ENCODE peak calls at places on chromosomes 13 and 19, in nine cellular contexts. H is testis; S is Caco-2; E is transverse colon; J is thyroid gland; L is colonic mucosa; T is cardiac muscle cell; Q is small intestine; X is CD4-positive, CD25-positive, alpha-beta regulatory T cell. I is an unnamed sample.

GRCh38 chr13:30751183-30751933 is 16.0 kb downstream of the ALOX5AP start:
- DNase-seq in E (no peak), T (no peak), S (no peak), L (no peak), Q (no peak), H (no peak), J (no peak), X (no peak), I (no peak)

GRCh38 chr19:50933640-50934039 is 19.2 kb downstream of the KLK5 start:
- DNase-seq in X (no peak), H (no peak), E (no peak), J (no peak), S (no peak), L (no peak), Q (no peak), T (peak; percentile 35), I (no peak)

GRCh38 chr13:88429862-88430261 is 758.7 kb downstream of the SLITRK5 start:
- DNase-seq in L (no peak), X (no peak), H (no peak), Q (no peak), J (no peak), E (no peak), T (no peak), S (no peak), I (no peak)

GRCh38 chr19:16899566-16900075 is 10.8 kb downstream of the F2RL3 start:
- DNase-seq in E (peak; percentile 58), T (peak; percentile 45), L (peak; percentile 40), J (no peak), X (no peak), S (no peak), H (peak; percentile 70), Q (peak; percentile 16), I (peak; percentile 59)

GRCh38 chr13:44273991-44274810 is 99.4 kb upstream of the SERP2 start:
- DNase-seq in T (peak; percentile 52), H (no peak), J (no peak), S (no peak), Q (peak; percentile 88), X (peak; percentile 84), E (no peak), L (no peak), I (peak; percentile 67)

GRCh38 chr13:51935326-51936171 is 73.8 kb downstream of the CCDC70 start:
- DNase-seq in J (peak; percentile 8), X (no peak), H (peak; percentile 27), S (peak; percentile 47), Q (peak; percentile 52), E (peak; percentile 54), T (peak; percentile 20), L (peak; percentile 52), I (peak; percentile 14)

GRCh38 chr13:50126378-50127016 is 111.3 kb downstream of the KCNRG start:
- DNase-seq in E (peak; percentile 53), T (peak; percentile 52), X (peak; percentile 8), L (peak; percentile 46), H (no peak), Q (no peak), J (no peak), S (no peak), I (peak; percentile 87)

GRCh38 chr19:47239610-47240296 is 8.8 kb upstream of the BBC3 start:
- DNase-seq in H (peak; percentile 66), Q (no peak), L (no peak), J (peak; percentile 27), E (peak; percentile 59), S (no peak), T (peak; percentile 65), X (peak; percentile 65), I (no peak)

GRCh38 chr13:45422731-45423130 is 4.6 kb upstream of the SLC25A30 start:
- DNase-seq in H (no peak), T (no peak), L (no peak), Q (no peak), E (no peak), S (no peak), J (no peak), X (no peak), I (no peak)

GRCh38 chr13:30810261-30810701 is 74.9 kb downstream of the ALOX5AP start:
- DNase-seq in X (no peak), H (no peak), Q (no peak), E (no peak), S (no peak), J (no peak), L (no peak), T (no peak), I (peak; percentile 43)

GRCh38 chr19:33876619-33877018 is 79.9 kb downstream of the KCTD15 start:
- DNase-seq in T (no peak), S (no peak), X (no peak), H (no peak), E (no peak), Q (no peak), L (no peak), J (no peak), I (no peak)

GRCh38 chr13:111409413-111409812 is 89.0 kb downstream of the TEX29 start:
- DNase-seq in H (no peak), L (no peak), E (no peak), X (no peak), S (no peak), T (no peak), Q (no peak), J (no peak), I (no peak)

GRCh38 chr13:37669845-37670244 is 71.3 kb upstream of the POSTN start:
- DNase-seq in Q (no peak), S (no peak), J (no peak), H (no peak), X (no peak), T (no peak), E (no peak), L (no peak), I (no peak)

DNA sequence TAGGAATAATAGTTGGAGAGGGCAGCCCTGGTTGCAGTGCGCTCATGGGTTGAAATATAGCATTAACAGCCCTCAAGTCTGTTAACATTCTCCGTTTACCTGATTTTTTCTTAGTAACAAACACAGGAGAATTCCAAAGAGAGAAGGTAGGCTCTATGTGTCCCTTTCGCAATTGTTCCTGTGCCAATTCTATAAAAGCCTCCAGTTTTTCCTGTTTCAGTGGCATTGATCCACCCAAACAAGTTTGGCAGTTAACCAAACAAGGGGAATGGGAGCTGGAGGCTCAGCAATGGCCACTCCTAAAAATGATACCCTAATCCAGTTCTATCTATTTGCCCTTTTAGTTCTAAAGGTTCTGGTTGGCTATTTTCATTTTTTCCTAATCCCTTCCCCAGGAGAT is 151.6 kb downstream of the ZNF486 start:
- DNase-seq in T (no peak), S (no peak), Q (no peak), L (no peak), X (no peak), J (no peak), H (no peak), E (no peak), I (no peak)
- H3K4me1 ChIP-seq in T (no peaks in the 10 kb centered on the region), S (no peaks in the 10 kb centered on the region), Q (no peaks in the 10 kb centered on the region), L (no peaks in the 10 kb centered on the region), X (no peaks in the 10 kb centered on the region), J (peaks cover 32% of the 10 kb centered on the region), H (no peaks in the 10 kb centered on the region), E (no peaks in the 10 kb centered on the region), I (no peaks in the 10 kb centered on the region)

GRCh38 chr13:75643182-75643581 is 7.1 kb downstream of the LMO7 start:
- DNase-seq in S (no peak), J (no peak), E (no peak), X (no peak), L (no peak), T (no peak), H (no peak), Q (no peak), I (no peak)
- H3K4me1 ChIP-seq in S (no peaks in the 10 kb centered on the region), J (peaks cover 53% of the 10 kb centered on the region), E (no peaks in the 10 kb centered on the region), X (no peaks in the 10 kb centered on the region), L (no peaks in the 10 kb centered on the region), T (no peaks in the 10 kb centered on the region), H (no peaks in the 10 kb centered on the region), Q (no peaks in the 10 kb centered on the region), I (peaks cover 4% of the 10 kb centered on the region)

GRCh38 chr19:1041835-1042685 is 2.2 kb downstream of the ABCA7 start:
- DNase-seq in X (no peak), T (no peak), S (no peak), H (no peak), E (peak; percentile 94), L (peak; percentile 82), J (no peak), Q (peak; percentile 84), I (no peak)
- H3K4me1 ChIP-seq in X (peaks cover 47% of the 10 kb centered on the region), T (peaks cover 8% of the 10 kb centered on the region), S (peaks cover 10% of the 10 kb centered on the region), H (peaks cover 21% of the 10 kb centered on the region), E (peaks cover 55% of the 10 kb centered on the region), L (peaks cover 23% of the 10 kb centered on the region), J (peaks cover 10% of the 10 kb centered on the region), Q (no peaks in the 10 kb centered on the region), I (peaks cover 35% of the 10 kb centered on the region)

GRCh38 chr19:15641901-15642491 is 1.3 kb downstream of the CYP4F3 start:
- DNase-seq in E (no peak), J (no peak), X (no peak), T (no peak), H (no peak), Q (peak; percentile 34), S (no peak), L (no peak), I (no peak)

GRCh38 chr19:15644066-15644741 is 3.5 kb downstream of the CYP4F3 start:
- DNase-seq in S (no peak), E (no peak), Q (no peak), J (no peak), T (no peak), H (no peak), L (no peak), X (no peak), I (no peak)

GRCh38 chr19:15643387-15643786 is 2.7 kb downstream of the CYP4F3 start:
- DNase-seq in L (no peak), Q (no peak), X (no peak), S (no peak), J (no peak), H (no peak), T (no peak), E (no peak), I (no peak)

GRCh38 chr19:15642807-15643206 is 2.1 kb downstream of the CYP4F3 start:
- DNase-seq in L (no peak), X (no peak), H (no peak), Q (no peak), E (no peak), T (no peak), S (no peak), J (no peak), I (no peak)

DNA sequence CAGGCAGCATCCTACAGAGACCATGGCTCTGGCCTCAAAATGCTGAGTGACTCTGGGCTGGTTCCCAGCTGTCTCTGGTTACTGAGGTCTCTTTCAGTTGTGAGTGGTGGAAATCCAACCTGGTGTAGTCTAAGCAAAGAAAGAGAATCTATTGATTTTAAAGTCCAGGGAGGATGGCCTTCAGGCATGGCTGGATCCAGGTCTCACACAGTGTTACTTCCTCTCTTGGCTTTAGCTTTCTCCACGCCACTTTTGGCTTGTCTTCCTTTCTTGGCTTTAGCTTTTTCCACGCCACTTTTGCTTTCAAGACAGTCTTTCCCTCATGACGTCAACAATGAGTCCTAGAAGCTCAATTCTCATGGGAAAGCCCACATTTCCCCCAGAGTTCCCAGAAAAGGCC is 4.1 kb downstream of the CYP4F3 start:
- DNase-seq in L (no peak), X (no peak), Q (no peak), S (no peak), E (no peak), T (no peak), H (no peak), J (no peak), I (no peak)
- H3K4me1 ChIP-seq in L (peaks cover 11% of the 10 kb centered on the region), X (no peaks in the 10 kb centered on the region), Q (peaks cover 2% of the 10 kb centered on the region), S (no peaks in the 10 kb centered on the region), E (peaks cover 25% of the 10 kb centered on the region), T (no peaks in the 10 kb centered on the region), H (peaks cover 6% of the 10 kb centered on the region), J (no peaks in the 10 kb centered on the region), I (no peaks in the 10 kb centered on the region)

I was measured in mesenchymal stem cell.